ENCODE peak calls at places on chromosomes 6 and 20, in five cellular contexts. I, D, H, O and L are unnamed samples. For H3K36me3, H3K9me3 and H3K27me3, the result is how much of the 10 kb centered on the place peaks cover.

GRCh38 chr6:38141716-38142115 is 322.2 kb downstream of the ZFAND3 start:
- DNase-seq in O (no peak), I (no peak), D (no peak), H (no peak), L (no peak)

GRCh38 chr6:47047479-47048411 is 5.6 kb upstream of the ADGRF1 start:
- DNase-seq in O (peak), D (no peak), I (peak), H (no peak), L (peak)

GRCh38 chr6:46882622-46883021 is 39.1 kb downstream of the ADGRF5 start:
- DNase-seq in O (no peak), H (no peak), I (no peak), D (no peak), L (no peak)

GRCh38 chr20:53208110-53208908 is 236.2 kb downstream of the TSHZ2 start:
- DNase-seq in D (no peak), H (no peak), I (peak), O (no peak), L (no peak)

GRCh38 chr6:32189082-32189741 is 790 bp downstream of the PBX2 start:
- DNase-seq in I (no peak), H (no peak), D (no peak), O (no peak), L (no peak)

GRCh38 chr6:140460267-140460666 is 1085.8 kb upstream of the CITED2 start:
- DNase-seq in D (no peak), O (no peak), I (no peak), H (no peak), L (no peak)

GRCh38 chr6:45685076-45685475 is 307.3 kb upstream of the SUPT3H start:
- DNase-seq in O (no peak), D (no peak), H (no peak), I (no peak), L (no peak)

GRCh38 chr6:136873733-136874132 is 48.4 kb upstream of the SLC35D3 start:
- DNase-seq in I (no peak), O (no peak), D (no peak), H (no peak), L (no peak)

GRCh38 chr6:156379946-156380707 is 397.1 kb upstream of the ARID1B start:
- DNase-seq in D (no peak), O (no peak), I (no peak), H (no peak), L (peak)

GRCh38 chr6:10481101-10481500 is 40.0 kb upstream of the GCNT2 start:
- DNase-seq in O (no peak), D (no peak), I (no peak), H (no peak), L (no peak)

GRCh38 chr6:52526634-52527033 is 50.2 kb downstream of the TRAM2 start:
- DNase-seq in H (no peak), O (no peak), D (no peak), I (no peak), L (peak)

GRCh38 chr6:141077355-141078333 is 1055.1 kb upstream of the GJE1 start:
- DNase-seq in O (no peak), H (no peak), D (no peak), I (no peak), L (no peak)

GRCh38 chr6:8803181-8803760 is 367.9 kb upstream of the SLC35B3 start:
- DNase-seq in D (no peak), O (no peak), H (no peak), I (no peak), L (no peak)

GRCh38 chr6:42746452-42747400 is 823 bp upstream of the TBCC start:
- DNase-seq in D (peak), I (peak), O (peak), H (peak), L (peak)

GRCh38 chr6:78533876-78534275 is 333.5 kb upstream of the IRAK1BP1 start:
- DNase-seq in I (no peak), H (no peak), O (no peak), D (no peak), L (no peak)

GRCh38 chr20:57672164-57672563 is 37.7 kb downstream of the PMEPA1 start:
- DNase-seq in H (no peak), I (no peak), D (peak), O (no peak), L (no peak)

GRCh38 chr6:10355115-10355702 is 59.7 kb downstream of the TFAP2A start:
- DNase-seq in O (no peak), D (no peak), I (no peak), H (no peak), L (no peak)

GRCh38 chr6:129759851-129760595 is 50.0 kb upstream of the ARHGAP18 start:
- DNase-seq in O (no peak), H (no peak), I (no peak), D (no peak), L (no peak)

GRCh38 chr6:53335224-53335994 is 13.3 kb downstream of the ELOVL5 start:
- DNase-seq in I (peak), D (peak), O (peak), H (peak), L (no peak)

GRCh38 chr6:140073456-140073855 is 699.0 kb upstream of the CITED2 start:
- DNase-seq in H (no peak), D (no peak), O (no peak), I (no peak), L (no peak)

GRCh38 chr20:59217162-59217561 is 53.5 kb downstream of the ZNF831 start:
- DNase-seq in I (no peak), O (no peak), H (no peak), D (no peak), L (no peak)

GRCh38 chr20:60869626-60870025 is 382.4 kb upstream of the CDH4 start:
- DNase-seq in H (no peak), O (no peak), I (no peak), D (no peak), L (no peak)

GRCh38 chr6:150418825-150419594 is 50.2 kb downstream of the IYD start:
- DNase-seq in D (peak), I (peak), H (peak), O (peak), L (peak)

GRCh38 chr6:26183581-26184408 is 96.6 kb downstream of the HFE start:
- DNase-seq in H (no peak), I (peak), D (peak), O (peak), L (peak)

GRCh38 chr20:45957021-45957941 is 14.7 kb downstream of the ZNF335 start:
- DNase-seq in H (no peak), I (no peak), D (peak), O (no peak), L (no peak)

GRCh38 chr6:960356-960755 is 267.4 kb upstream of the EXOC2 start:
- DNase-seq in H (no peak), O (no peak), D (no peak), I (no peak), L (no peak)

GRCh38 chr6:140264451-140264850 is 890.0 kb upstream of the CITED2 start:
- DNase-seq in H (no peak), O (no peak), D (no peak), I (no peak), L (no peak)

GRCh38 chr6:138404666-138405337 is 779 bp downstream of the HEBP2 start:
- DNase-seq in D (peak), H (peak), O (no peak), I (peak), L (no peak)

GRCh38 chr6:168490757-168491156 is 49.8 kb downstream of the SMOC2 start:
- DNase-seq in D (no peak), O (no peak), I (no peak), H (no peak), L (no peak)

GRCh38 chr6:4983322-4983721 is 20.5 kb downstream of the RPP40 start:
- DNase-seq in I (no peak), O (no peak), H (no peak), D (no peak), L (no peak)

GRCh38 chr6:70547313-70547712 is 19.4 kb upstream of the SDHAF4 start:
- DNase-seq in O (no peak), D (no peak), H (no peak), I (no peak), L (no peak)

GRCh38 chr20:64021124-64021975 is 14.6 kb upstream of the C20orf204 start:
- DNase-seq in O (no peak), D (no peak), H (no peak), I (no peak), L (no peak)

GRCh38 chr20:64024141-64024990 is 11.6 kb upstream of the C20orf204 start:
- DNase-seq in O (no peak), H (no peak), D (no peak), I (no peak), L (no peak)

GRCh38 chr20:64023278-64024140 is 12.5 kb upstream of the C20orf204 start:
- DNase-seq in D (no peak), O (no peak), I (no peak), H (no peak), L (no peak)

GRCh38 chr20:64025101-64025825 is 10.7 kb upstream of the C20orf204 start:
- DNase-seq in H (no peak), D (no peak), I (no peak), O (no peak), L (no peak)

DNA sequence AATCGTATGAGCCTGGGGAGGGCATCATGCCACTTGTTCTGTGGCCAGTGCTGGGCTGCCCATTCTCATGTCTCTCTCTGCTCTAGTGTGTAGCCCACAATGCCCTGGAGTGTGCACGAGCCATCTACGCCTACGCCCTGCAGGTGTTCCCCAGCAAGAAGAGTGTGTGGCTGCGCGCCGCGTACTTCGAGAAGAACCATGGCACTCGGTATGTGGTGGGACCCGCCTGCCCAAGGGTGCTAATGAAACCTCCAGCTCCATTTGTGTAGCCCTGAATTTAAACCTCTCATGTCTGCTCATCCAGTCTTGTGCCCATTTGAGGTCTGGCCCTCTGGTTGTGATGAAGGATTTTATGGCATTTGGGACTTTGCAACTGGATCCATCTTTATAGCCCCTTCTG is 13.3 kb upstream of the C20orf204 start:
- DNase-seq in H (no peak), D (no peak), O (no peak), I (no peak), L (no peak)
- H3K36me3 ChIP-seq in H (half or more), D (half or more), O (half or more), I (half or more), L (half or more)

GRCh38 chr6:21325201-21325856 is 268.2 kb upstream of the SOX4 start:
- DNase-seq in I (no peak), H (no peak), D (no peak), O (no peak), L (no peak)

GRCh38 chr6:21317634-21318033 is 275.9 kb upstream of the SOX4 start:
- DNase-seq in D (no peak), O (no peak), I (no peak), H (no peak), L (no peak)

GRCh38 chr6:21323577-21323976 is 270.0 kb upstream of the SOX4 start:
- DNase-seq in H (no peak), I (no peak), O (no peak), D (no peak), L (no peak)

DNA sequence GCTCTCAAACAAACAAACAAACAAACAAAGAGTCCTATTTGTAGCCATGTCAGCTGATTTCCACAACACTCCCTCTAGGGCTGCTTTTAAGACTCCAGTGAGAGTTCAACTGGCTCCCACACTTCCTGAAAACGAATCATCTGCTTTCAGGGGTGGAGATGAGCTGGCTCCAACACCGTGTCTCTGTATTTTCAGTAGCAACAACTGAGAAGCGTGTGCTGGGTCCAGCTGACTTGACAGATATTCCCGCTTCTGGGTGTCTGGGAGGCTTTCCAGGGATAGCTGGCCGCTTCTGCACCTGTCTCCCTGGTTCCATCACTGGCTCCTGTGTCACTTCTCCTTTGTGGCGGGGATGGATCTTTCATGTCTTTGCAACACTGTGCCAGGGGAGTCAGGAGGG is 272.5 kb upstream of the SOX4 start:
- DNase-seq in I (no peak), O (no peak), H (no peak), D (no peak), L (no peak)
- H3K9me3 ChIP-seq in I (under half), O (under half), H (under half), D (under half), L (under half)

GRCh38 chr6:111667921-111668320 is 62.2 kb upstream of the TRAF3IP2 start:
- DNase-seq in I (no peak), O (no peak), H (no peak), D (no peak), L (no peak)

GRCh38 chr6:111666812-111667211 is 61.1 kb upstream of the TRAF3IP2 start:
- DNase-seq in H (no peak), D (no peak), I (no peak), O (no peak), L (no peak)

GRCh38 chr6:111673086-111673485 is 67.4 kb upstream of the TRAF3IP2 start:
- DNase-seq in D (no peak), H (no peak), I (no peak), O (no peak), L (no peak)

GRCh38 chr6:111668410-111668809 is 62.7 kb upstream of the TRAF3IP2 start:
- DNase-seq in D (no peak), H (no peak), I (no peak), O (no peak), L (no peak)

DNA sequence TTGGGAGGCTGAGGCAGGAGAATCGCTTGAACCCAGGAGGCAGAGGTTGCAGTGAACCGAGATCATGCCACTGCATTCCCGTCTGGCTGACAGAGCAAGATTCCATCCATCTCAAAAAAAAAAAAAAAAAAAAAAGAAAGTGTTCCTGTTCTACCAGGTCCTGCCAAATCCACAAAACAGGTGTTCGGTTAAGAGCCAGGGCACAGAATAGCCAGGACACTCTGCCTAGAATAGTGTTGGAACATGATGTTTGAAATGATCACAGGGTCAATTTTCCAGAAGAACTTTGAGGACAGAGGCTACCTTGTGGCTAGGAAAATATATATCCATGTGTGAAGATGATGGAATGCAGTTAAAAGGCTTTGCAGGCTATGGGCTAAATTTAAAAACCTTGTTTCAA is 63.6 kb upstream of the TRAF3IP2 start:
- DNase-seq in I (no peak), D (no peak), O (no peak), H (no peak), L (no peak)
- H3K27me3 ChIP-seq in I (under half), D (under half), O (under half), H (under half), L (under half)

DNA sequence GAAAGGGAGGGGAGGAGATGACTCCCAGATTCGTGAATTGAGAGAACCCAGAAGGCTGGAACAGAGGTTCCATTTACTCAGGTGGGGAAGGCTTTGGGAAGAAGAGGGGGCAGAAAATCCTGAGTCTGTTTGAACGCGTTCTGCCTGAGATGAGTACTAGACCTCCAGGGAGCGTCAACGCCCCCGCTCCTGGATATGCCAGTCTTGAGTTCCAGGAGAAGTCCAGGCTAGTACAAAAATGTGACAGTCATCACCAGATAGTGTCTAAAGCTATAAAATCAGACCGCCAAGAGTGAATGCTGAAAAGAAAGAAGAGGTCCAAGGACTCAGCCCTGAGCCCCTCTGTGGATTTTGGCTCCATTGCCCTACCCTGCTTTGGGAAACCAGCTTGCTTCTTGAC is 8.6 kb downstream of the AHCY start:
- DNase-seq in O (no peak), D (no peak), H (no peak), I (no peak), L (no peak)
- H3K36me3 ChIP-seq in O (under half), D (half or more), H (under half), I (under half), L (half or more)

GRCh38 chr6:122501475-122501874 is 29.9 kb upstream of the SERINC1 start:
- DNase-seq in I (no peak), O (no peak), D (no peak), H (no peak), L (no peak)
- H3K9me3 ChIP-seq in I (under half), O (half or more), D (under half), H (under half), L (under half)

DNA sequence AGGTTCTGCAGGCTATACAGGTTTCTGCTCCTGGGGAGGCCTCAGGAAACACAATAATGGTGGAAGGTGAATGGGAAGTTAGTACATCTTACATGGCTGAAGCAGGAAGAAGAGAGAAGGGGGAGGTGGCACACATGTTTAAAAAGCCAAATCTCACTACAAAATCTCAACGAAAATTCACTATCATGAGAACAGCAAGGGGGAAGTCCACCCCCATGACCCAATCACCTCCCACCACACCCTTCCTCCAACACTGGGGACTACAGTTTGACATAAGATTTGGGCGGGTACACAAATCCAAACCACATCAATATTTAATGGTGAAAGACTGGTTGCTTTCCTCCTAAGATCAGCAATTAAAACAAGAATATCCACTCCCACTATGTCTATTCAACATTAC is 13.8 kb upstream of the POLR1H start:
- DNase-seq in O (no peak), I (no peak), H (no peak), D (no peak), L (no peak)
- H3K27me3 ChIP-seq in O (under half), I (under half), H (under half), D (under half), L (under half)

DNA sequence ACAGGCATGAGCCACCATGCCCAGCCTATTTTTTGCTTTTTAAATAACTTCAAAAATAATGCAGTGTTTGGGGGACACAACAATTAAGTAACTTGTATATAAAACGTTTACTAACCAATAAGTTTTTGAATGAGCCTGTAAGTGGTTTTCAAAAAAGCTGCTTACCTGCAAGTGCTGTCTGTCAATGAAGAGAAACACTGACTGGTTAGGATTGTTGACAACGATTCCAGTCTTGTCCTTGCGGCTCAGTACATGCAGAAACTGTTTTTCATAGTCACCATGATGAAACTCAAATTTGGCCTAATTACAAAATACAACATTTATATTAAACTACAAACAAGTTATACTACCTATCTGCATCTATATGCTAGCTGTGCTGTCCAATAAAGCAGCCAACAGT is 10.3 kb downstream of the C6orf62 start:
- DNase-seq in D (no peak), I (no peak), O (no peak), H (no peak), L (no peak)
- H3K36me3 ChIP-seq in D (half or more), I (half or more), O (half or more), H (half or more), L (half or more)

GRCh38 chr20:36008461-36009035 is 40.2 kb downstream of the CNBD2 start:
- DNase-seq in H (no peak), O (no peak), D (no peak), I (no peak), L (no peak)

GRCh38 chr20:36004045-36004444 is 35.7 kb downstream of the CNBD2 start:
- DNase-seq in O (no peak), D (no peak), H (no peak), I (no peak), L (no peak)

DNA sequence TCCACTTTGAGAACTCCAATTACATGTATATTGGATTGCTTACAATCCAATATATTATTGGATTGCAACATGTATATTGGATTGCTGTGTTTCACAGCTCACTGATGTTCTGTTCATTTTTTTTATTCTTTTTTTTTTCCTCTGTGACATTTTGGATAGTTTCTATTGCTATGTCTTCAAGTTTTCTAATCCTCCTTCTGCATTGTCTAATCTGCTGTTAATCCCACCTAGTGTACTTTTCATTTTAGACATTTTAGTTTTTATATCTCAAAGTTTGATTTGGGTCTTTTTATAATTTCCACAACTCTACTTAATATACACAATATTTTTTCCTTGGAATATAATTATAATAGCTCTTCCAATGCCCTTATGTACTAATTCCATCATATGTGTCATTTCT is 34.5 kb downstream of the CNBD2 start:
- DNase-seq in H (no peak), D (no peak), O (no peak), I (no peak), L (no peak)
- H3K9me3 ChIP-seq in H (under half), D (under half), O (under half), I (under half), L (under half)